ENCODE peak calls at places on chromosomes 2 and 18, in six cellular contexts. L is neuronal stem cell, S is IMR-90, R is H9, A is H1, Z is mesenchymal stem cell. T is an unnamed sample.

GRCh38 chr18:12943200-12943599 is 4.6 kb upstream of the SEH1L start:
- DNase-seq in A (no peak), L (no peak), S (peak; percentile 7), R (no peak), Z (no peak), T (no peak)

GRCh38 chr2:228974169-228974568 is 296.9 kb downstream of the PID1 start:
- DNase-seq in S (no peak), R (no peak), L (no peak), Z (no peak), A (no peak), T (no peak)

GRCh38 chr2:223113161-223113560 is 61.2 kb downstream of the KCNE4 start:
- DNase-seq in L (no peak), R (no peak), S (peak; percentile 12), A (no peak), Z (peak; percentile 23), T (no peak)

GRCh38 chr2:54941248-54941984 is 108.8 kb downstream of the RTN4 start:
- DNase-seq in R (no peak), L (no peak), A (no peak), Z (no peak), S (no peak), T (no peak)

GRCh38 chr2:161030260-161031063 is 129.8 kb upstream of the TANK start:
- DNase-seq in Z (peak; percentile 97), A (no peak), L (no peak), S (peak; percentile 100), R (no peak), T (peak; percentile 10)

GRCh38 chr2:83971547-83971946 is 487.5 kb downstream of the SUCLG1 start:
- DNase-seq in L (no peak), R (no peak), Z (no peak), S (no peak), A (no peak), T (peak; percentile 37)

GRCh38 chr2:135093192-135093591 is 41.1 kb downstream of the RAB3GAP1 start:
- DNase-seq in S (no peak), L (no peak), Z (no peak), A (no peak), R (no peak), T (no peak)

GRCh38 chr2:219362524-219363164 is 25.1 kb downstream of the DNPEP start:
- DNase-seq in R (no peak), Z (peak; percentile 92), L (no peak), A (no peak), S (peak; percentile 99), T (peak; percentile 47)

GRCh38 chr18:77177009-77177408 is 44.4 kb upstream of the MBP start:
- DNase-seq in A (no peak), Z (peak; percentile 14), L (no peak), S (peak; percentile 63), R (no peak), T (no peak)

GRCh38 chr2:146031158-146031557 is 1511.2 kb upstream of the ZEB2 start:
- DNase-seq in R (no peak), Z (no peak), L (no peak), S (peak; percentile 2), A (no peak), T (no peak)

GRCh38 chr18:70132999-70133398 is 72.5 kb downstream of the RTTN start:
- DNase-seq in L (no peak), A (no peak), R (no peak), S (peak; percentile 98), Z (peak; percentile 94), T (peak; percentile 14)

GRCh38 chr2:85066006-85066405 is 67.2 kb upstream of the TCF7L1 start:
- DNase-seq in L (no peak), A (no peak), R (no peak), Z (no peak), S (no peak), T (no peak)

GRCh38 chr2:196954001-196954400 is 27.5 kb upstream of the PGAP1 start:
- DNase-seq in R (no peak), A (no peak), L (no peak), S (no peak), Z (no peak), T (no peak)

GRCh38 chr18:59488899-59489298 is 129.8 kb upstream of the LMAN1 start:
- DNase-seq in A (no peak), S (no peak), R (no peak), Z (no peak), L (no peak), T (no peak)

GRCh38 chr2:36952748-36953197 is 13.6 kb downstream of the STRN start:
- DNase-seq in Z (no peak), L (no peak), A (no peak), S (no peak), R (no peak), T (peak; percentile 60)

GRCh38 chr18:21841570-21841969 is 101.0 kb downstream of the MIB1 start:
- DNase-seq in Z (no peak), R (no peak), A (no peak), S (no peak), L (no peak), T (no peak)

GRCh38 chr2:49972699-49973098 is 818.4 kb upstream of the FSHR start:
- DNase-seq in A (no peak), Z (no peak), L (peak; percentile 52), S (no peak), R (peak; percentile 78), T (peak; percentile 93)

GRCh38 chr2:52264488-52264887 is 1232.6 kb upstream of the NRXN1 start:
- DNase-seq in Z (no peak), S (no peak), L (no peak), R (peak; percentile 37), A (no peak), T (peak; percentile 8)

GRCh38 chr2:9115219-9115618 is 91.4 kb upstream of the ASAP2 start:
- DNase-seq in L (no peak), S (no peak), A (no peak), R (no peak), Z (no peak), T (no peak)

GRCh38 chr2:85110991-85111560 is 22.1 kb upstream of the TCF7L1 start:
- DNase-seq in A (no peak), R (no peak), Z (no peak), S (peak; percentile 18), L (no peak), T (peak; percentile 51)

GRCh38 chr2:33144243-33144642 is 197.5 kb downstream of the LTBP1 start:
- DNase-seq in R (no peak), Z (no peak), S (no peak), L (no peak), A (no peak), T (no peak)
- H3K27ac ChIP-seq in R (no peak overlapping the region), Z (no peak overlapping the region), S (peak overlapping the region; percentile 32), L (no peak overlapping the region), A (no peak overlapping the region), T (no peak overlapping the region)

DNA sequence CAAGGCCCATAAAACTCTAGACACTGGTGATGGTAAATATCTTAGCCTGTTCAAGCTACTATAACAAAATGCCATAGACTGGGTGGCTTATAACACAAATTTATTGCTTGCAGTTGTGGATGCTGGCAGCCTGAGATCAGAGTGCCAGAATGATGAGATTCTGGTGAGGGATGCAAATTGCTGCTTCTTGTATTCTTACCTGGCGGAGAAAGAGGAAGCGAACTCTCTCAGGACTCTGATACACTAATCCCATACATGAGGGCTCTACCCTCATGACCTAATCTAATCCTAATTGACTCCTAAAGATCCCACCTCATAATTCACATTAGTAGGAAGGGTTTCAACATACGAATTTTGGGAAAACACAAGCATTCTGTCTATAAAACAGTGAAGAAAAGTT is 4.6 kb upstream of the IER3IP1 start:
- DNase-seq in A (no peak), Z (no peak), R (no peak), L (no peak), S (no peak), T (no peak)
- H2BK15ac ChIP-seq in A (no peak overlapping the region), Z (no peak overlapping the region), R (no peak overlapping the region), L (no peak overlapping the region), S (no peak overlapping the region), T (no peak overlapping the region)

GRCh38 chr2:234982096-234982834 is 30.4 kb downstream of the SH3BP4 start:
- DNase-seq in Z (no peak), S (no peak), R (no peak), A (no peak), L (no peak), T (no peak)
- H3K27ac ChIP-seq in Z (peak overlapping the region; percentile 99), S (peak overlapping the region; percentile 85), R (peak overlapping the region; percentile 96), A (no peak overlapping the region), L (peak overlapping the region; percentile 71), T (peak overlapping the region; percentile 93)

GRCh38 chr2:121659933-121660332 is 10.7 kb upstream of the CLASP1 start:
- DNase-seq in L (no peak), Z (no peak), A (no peak), S (no peak), R (no peak), T (no peak)
- H2BK15ac ChIP-seq in L (no peak overlapping the region), Z (no peak overlapping the region), A (no peak overlapping the region), S (no peak overlapping the region), R (no peak overlapping the region), T (no peak overlapping the region)

T was measured in mesendoderm.